ENCODE peak calls at places on chromosomes 5 and 9, in nine cellular contexts. Q, S, W, C, K, H, Y, A and N are unnamed samples. For H3K4me1, the result is how much of the 10 kb centered on the place peaks cover.

GRCh38 chr5:116964438-116964837 is 389.8 kb upstream of the SEMA6A start:
- DNase-seq in Q (no peak), S (no peak), W (no peak), C (no peak), K (no peak), H (no peak), Y (no peak), A (no peak), N (no peak)

GRCh38 chr9:129697956-129698757 is 32.7 kb downstream of the PRRX2 start:
- DNase-seq in Q (no peak), S (no peak), W (no peak), C (peak), K (no peak), H (no peak), Y (no peak), A (no peak), N (peak)

GRCh38 chr5:69113851-69114250 is 20.0 kb downstream of the SLC30A5 start:
- DNase-seq in Q (no peak), S (no peak), W (no peak), C (no peak), K (no peak), H (no peak), Y (no peak), A (no peak), N (no peak)

GRCh38 chr9:112711050-112711689 is 6.7 kb downstream of the INIP start:
- DNase-seq in Q (no peak), S (peak), W (no peak), C (no peak), K (no peak), H (no peak), Y (no peak), A (no peak), N (no peak)

GRCh38 chr9:137511758-137512463 is 38.3 kb downstream of the PNPLA7 start:
- DNase-seq in Q (no peak), S (no peak), W (peak), C (no peak), K (no peak), H (no peak), Y (no peak), A (no peak), N (no peak)

GRCh38 chr9:104838958-104839357 is 75.0 kb downstream of the NIPSNAP3B start:
- DNase-seq in Q (no peak), S (no peak), W (no peak), C (no peak), K (no peak), H (no peak), Y (no peak), A (no peak), N (no peak)

GRCh38 chr9:113962391-113962790 is 86.3 kb downstream of the ZNF618 start:
- DNase-seq in Q (peak), S (no peak), W (no peak), C (no peak), K (no peak), H (no peak), Y (no peak), A (no peak), N (no peak)

GRCh38 chr5:5289537-5289936 is 132.9 kb upstream of the ICE1 start:
- DNase-seq in Q (no peak), S (no peak), W (no peak), C (no peak), K (no peak), H (no peak), Y (no peak), A (no peak), N (no peak)

GRCh38 chr9:26565131-26565530 is 327.5 kb downstream of the CAAP1 start:
- DNase-seq in Q (no peak), S (no peak), W (no peak), C (no peak), K (no peak), H (no peak), Y (no peak), A (no peak), N (no peak)

GRCh38 chr5:54959673-54960418 is 25.5 kb downstream of the ESM1 start:
- DNase-seq in Q (no peak), S (peak), W (peak), C (no peak), K (no peak), H (no peak), Y (no peak), A (no peak), N (no peak)

GRCh38 chr9:96566401-96567202 is 53.0 kb downstream of the CDC14B start:
- DNase-seq in Q (peak), S (peak), W (peak), C (peak), K (peak), H (peak), Y (peak), A (peak), N (peak)

GRCh38 chr5:35876922-35877321 is 20.2 kb downstream of the IL7R start:
- DNase-seq in Q (no peak), S (no peak), W (no peak), C (no peak), K (no peak), H (no peak), Y (no peak), A (no peak), N (no peak)

GRCh38 chr5:5658226-5658625 is 235.7 kb downstream of the ICE1 start:
- DNase-seq in Q (no peak), S (no peak), W (no peak), C (no peak), K (no peak), H (no peak), Y (no peak), A (peak), N (peak)

GRCh38 chr9:91711755-91712591 is 238.1 kb downstream of the ROR2 start:
- DNase-seq in Q (no peak), S (no peak), W (no peak), C (no peak), K (no peak), H (no peak), Y (no peak), A (no peak), N (no peak)

GRCh38 chr5:156826150-156826549 is 23.9 kb upstream of the PPP1R2B start:
- DNase-seq in Q (no peak), S (no peak), W (no peak), C (no peak), K (no peak), H (no peak), Y (no peak), A (no peak), N (no peak)

GRCh38 chr5:146948666-146949065 is 70.1 kb upstream of the PPP2R2B start:
- DNase-seq in Q (no peak), S (no peak), W (no peak), C (no peak), K (no peak), H (no peak), Y (no peak), A (no peak), N (no peak)

GRCh38 chr5:29079771-29080170 is 2041.4 kb upstream of the CDH9 start:
- DNase-seq in Q (no peak), S (no peak), W (no peak), C (no peak), K (no peak), H (no peak), Y (no peak), A (no peak), N (no peak)

GRCh38 chr5:138805096-138805495 is 51.9 kb downstream of the CTNNA1 start:
- DNase-seq in Q (no peak), S (no peak), W (no peak), C (no peak), K (no peak), H (no peak), Y (no peak), A (no peak), N (no peak)

GRCh38 chr5:69136296-69136695 is 30.7 kb upstream of the CCNB1 start:
- DNase-seq in Q (no peak), S (no peak), W (no peak), C (no peak), K (no peak), H (no peak), Y (no peak), A (no peak), N (no peak)

GRCh38 chr9:33619666-33620404 is 95.8 kb downstream of the ANKRD18B start:
- DNase-seq in Q (no peak), S (peak), W (no peak), C (no peak), K (no peak), H (peak), Y (no peak), A (no peak), N (no peak)

GRCh38 chr5:179553006-179553405 is 2.7 kb downstream of the RUFY1 start:
- DNase-seq in Q (no peak), S (no peak), W (no peak), C (no peak), K (no peak), H (no peak), Y (no peak), A (no peak), N (no peak)

GRCh38 chr5:179549973-179550510 is 312 bp upstream of the RUFY1 start:
- DNase-seq in Q (peak), S (peak), W (no peak), C (no peak), K (no peak), H (no peak), Y (peak), A (no peak), N (no peak)

GRCh38 chr5:179553875-179554274 is 3.5 kb downstream of the RUFY1 start:
- DNase-seq in Q (no peak), S (peak), W (no peak), C (no peak), K (no peak), H (no peak), Y (peak), A (no peak), N (peak)

GRCh38 chr5:179554981-179555380 is 4.6 kb downstream of the RUFY1 start:
- DNase-seq in Q (no peak), S (no peak), W (no peak), C (no peak), K (no peak), H (no peak), Y (no peak), A (no peak), N (no peak)

GRCh38 chr5:179550511-179551342 is at the start of gene RUFY1:
- DNase-seq in Q (peak), S (peak), W (peak), C (peak), K (peak), H (peak), Y (peak), A (peak), N (peak)
- TF ChIP-seq POLR2A in Q (peak), S (peak), W (no peak), C (peak), K (peak), H (peak), Y (peak), A (peak), N (peak)

GRCh38 chr9:79976501-79977444 is 405.0 kb downstream of the TLE4 start:
- DNase-seq in Q (no peak), S (no peak), W (no peak), C (no peak), K (no peak), H (no peak), Y (no peak), A (no peak), N (peak)

GRCh38 chr9:79975471-79976316 is 403.9 kb downstream of the TLE4 start:
- DNase-seq in Q (no peak), S (no peak), W (no peak), C (peak), K (no peak), H (no peak), Y (no peak), A (no peak), N (peak)

GRCh38 chr9:79977510-79978197 is 405.9 kb downstream of the TLE4 start:
- DNase-seq in Q (no peak), S (no peak), W (no peak), C (no peak), K (no peak), H (no peak), Y (no peak), A (no peak), N (no peak)

GRCh38 chr9:79973627-79974026 is 401.9 kb downstream of the TLE4 start:
- DNase-seq in Q (no peak), S (no peak), W (no peak), C (no peak), K (no peak), H (no peak), Y (no peak), A (no peak), N (no peak)

DNA sequence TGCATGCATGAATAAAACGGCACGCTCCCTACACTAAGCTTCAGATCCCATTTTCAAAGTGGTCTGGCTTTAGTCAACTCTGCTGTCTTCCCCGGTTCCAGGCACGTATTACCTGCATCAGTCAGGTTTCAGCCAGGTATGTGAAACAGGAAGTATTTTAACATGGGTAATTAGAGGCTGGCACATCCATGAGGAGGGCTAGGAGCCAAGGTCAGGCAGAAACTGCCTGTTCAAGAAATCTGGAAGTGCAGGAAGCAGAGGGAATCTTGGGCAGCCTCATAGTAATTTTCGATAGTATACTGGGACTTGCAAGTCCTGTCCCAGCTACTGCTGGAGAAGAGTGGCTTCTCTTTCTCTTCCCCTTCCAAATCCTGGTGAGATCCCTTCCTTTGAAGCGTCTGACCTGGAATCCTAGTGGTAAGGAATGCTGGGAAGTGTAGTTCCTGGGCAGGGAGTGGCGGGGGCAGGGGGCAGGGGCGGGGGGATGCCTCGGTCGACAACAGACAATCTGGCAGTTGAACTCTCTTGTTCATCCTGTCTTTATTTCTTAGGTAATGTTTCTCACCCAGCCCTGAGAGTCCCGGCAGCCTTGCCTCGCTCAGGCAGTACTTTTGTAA is 403.1 kb downstream of the TLE4 start:
- DNase-seq in Q (no peak), S (no peak), W (peak), C (no peak), K (no peak), H (no peak), Y (peak), A (no peak), N (no peak)
- H3K4me3 ChIP-seq in Q (no peak), S (no peak), W (no peak), C (no peak), K (no peak), H (no peak), Y (no peak), A (no peak), N (peak)

GRCh38 chr5:168327994-168328393 is 36.5 kb downstream of the WWC1 start:
- DNase-seq in Q (no peak), S (no peak), W (no peak), C (no peak), K (no peak), H (no peak), Y (no peak), A (no peak), N (no peak)
- H3K4me1 ChIP-seq in Q (under half), S (under half), W (half or more), C (under half), K (under half), H (half or more), Y (under half), A (under half), N (under half)

DNA sequence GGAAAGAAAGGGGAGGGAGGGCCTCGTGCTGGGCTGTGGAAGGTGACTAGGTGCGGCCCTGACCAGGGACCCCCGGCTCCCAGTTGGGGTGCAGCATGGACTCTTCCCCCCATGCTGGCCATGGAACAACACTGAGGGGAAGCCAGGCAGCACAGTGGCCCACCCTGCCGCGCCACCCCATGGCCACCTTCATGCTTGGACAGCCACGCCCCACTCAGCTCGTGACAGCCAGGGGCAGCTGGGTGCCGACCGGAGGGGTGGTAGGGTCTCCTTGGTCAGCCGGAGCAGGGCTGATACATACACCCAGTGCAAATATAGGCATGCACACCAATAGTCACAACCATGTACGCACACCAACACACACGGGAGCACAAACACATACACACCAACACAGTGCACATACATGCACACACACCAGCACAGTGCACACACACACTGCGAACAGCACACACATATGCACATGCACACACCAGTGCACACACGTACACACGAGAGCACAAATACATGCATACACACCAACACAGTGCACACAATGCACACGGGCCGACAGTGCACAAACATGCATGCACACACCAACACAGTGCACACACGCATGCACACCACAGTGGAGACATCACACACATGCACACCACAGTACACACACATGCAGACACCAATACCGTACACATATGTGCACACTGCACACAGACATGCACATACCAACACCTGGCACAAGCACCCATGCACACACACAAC is 8.3 kb downstream of the SOHLH1 start:
- DNase-seq in Q (no peak), S (no peak), W (no peak), C (no peak), K (no peak), H (no peak), Y (no peak), A (no peak), N (no peak)
- TF ChIP-seq POLR2A in Q (no peak), S (no peak), W (no peak), C (no peak), K (no peak), H (no peak), Y (no peak), A (no peak), N (no peak)

DNA sequence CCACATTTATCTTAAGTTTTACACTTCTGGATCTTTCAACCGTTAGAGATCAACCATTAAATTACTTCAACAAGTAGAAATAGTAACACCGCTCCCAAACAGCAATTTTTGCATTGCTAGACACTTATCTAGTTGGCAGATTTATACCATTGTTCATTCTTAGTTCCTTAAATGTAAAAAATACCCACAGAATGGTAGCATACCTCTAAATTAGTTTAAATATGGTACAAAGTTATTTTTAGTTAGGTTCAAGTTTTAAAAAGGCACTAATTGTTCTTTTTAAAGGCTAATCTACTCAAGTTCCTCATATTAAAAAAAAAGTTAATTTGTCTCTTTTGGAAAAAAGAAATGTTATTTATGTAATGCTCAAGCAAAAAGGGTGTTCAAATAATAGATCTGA is 8.1 kb downstream of the PFDN1 start:
- DNase-seq in Q (no peak), S (no peak), W (no peak), C (no peak), K (no peak), H (no peak), Y (no peak), A (no peak), N (no peak)
- H3K4me3 ChIP-seq in Q (no peak), S (no peak), W (no peak), C (no peak), K (no peak), H (no peak), Y (no peak), A (no peak), N (no peak)

DNA sequence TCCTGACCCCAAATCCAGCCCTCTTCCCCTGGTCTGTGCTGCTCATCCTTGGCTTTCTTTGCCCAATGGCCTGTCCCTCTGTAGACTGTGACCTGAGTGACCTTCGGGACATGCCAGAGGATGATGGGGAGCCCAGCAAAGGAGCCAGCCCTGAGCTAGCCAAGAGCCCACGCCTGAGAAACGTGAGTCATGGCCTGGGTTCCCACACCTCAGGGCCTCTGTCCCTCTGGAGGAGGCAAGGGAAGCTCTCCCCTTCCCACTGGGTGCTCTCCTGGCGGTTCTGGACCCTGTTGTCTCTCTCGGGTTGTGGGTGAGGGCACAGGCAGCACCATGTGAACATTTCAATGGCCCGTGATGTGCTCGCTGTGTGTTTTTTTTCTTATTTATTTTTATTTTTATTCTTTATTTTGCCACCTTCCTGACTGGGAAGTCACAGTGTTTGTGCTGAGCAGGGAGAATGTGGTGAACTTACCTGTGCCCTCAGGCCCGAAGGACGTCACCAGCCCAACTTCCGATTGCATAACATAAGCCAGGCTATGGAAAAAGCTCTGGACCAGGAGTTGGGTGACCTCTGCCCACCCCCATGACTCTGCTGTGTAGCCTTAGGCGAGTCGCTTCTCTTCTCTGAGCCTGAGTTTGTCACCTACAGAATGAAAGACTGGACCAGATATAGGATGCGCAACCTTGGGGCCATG is 29.5 kb downstream of the AFAP1L1 start:
- DNase-seq in Q (no peak), S (no peak), W (no peak), C (no peak), K (no peak), H (no peak), Y (no peak), A (no peak), N (no peak)
- H3K4me1 ChIP-seq in Q (under half), S (under half), W (under half), C (under half), K (under half), H (under half), Y (under half), A (under half), N (under half)

GRCh38 chr9:124001865-124002525 is 9.6 kb upstream of the LHX2 start:
- DNase-seq in Q (peak), S (no peak), W (no peak), C (no peak), K (no peak), H (no peak), Y (no peak), A (no peak), N (no peak)
- TF ChIP-seq POLR2A in Q (no peak), S (no peak), W (no peak), C (no peak), K (no peak), H (no peak), Y (no peak), A (no peak), N (no peak)

DNA sequence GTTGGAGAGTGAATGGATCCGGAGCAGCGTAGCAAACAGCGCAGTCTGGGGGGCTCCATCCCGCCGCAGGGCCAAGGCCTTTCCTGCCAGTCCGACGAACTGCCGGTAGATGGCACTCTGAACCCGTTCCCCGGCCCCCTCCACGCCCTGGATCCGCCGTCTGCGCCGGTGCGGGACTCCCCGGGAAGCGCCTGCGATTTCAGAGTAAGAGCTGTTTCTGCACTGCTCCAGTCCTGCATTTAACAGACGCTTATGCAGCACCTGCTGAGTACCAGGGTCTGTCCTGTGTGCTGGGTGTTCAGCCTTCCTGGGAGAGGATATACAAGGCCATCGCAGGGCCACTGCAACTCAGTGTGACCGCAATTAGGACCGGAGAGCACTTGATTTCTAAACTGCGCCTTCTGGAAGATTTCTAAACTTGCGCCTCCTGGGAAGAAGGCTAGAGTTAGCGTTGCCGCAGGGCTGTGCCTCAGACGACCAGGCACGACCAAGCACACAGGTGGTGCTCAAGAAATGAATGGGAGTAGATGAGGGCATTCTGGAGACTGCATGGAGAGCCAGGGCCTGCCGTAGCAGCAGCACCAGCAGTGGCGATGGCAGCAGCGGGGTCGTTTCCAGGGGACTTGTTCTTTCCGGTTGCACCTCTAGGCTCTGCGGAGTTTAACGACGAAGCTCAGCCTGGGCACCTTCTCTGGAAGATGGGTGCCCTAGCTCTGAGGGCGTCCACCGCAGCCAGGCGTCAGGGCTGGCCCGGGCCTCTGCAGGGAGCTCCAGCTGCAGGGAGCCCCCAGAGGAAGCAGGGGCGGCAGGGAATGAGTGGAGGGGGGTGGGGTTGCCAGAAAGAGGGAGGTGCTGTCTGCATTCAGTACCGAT is 14.3 kb upstream of the TIFAB start:
- DNase-seq in Q (peak), S (peak), W (peak), C (peak), K (peak), H (peak), Y (peak), A (peak), N (peak)
- H3K4me3 ChIP-seq in Q (no peak), S (peak), W (peak), C (no peak), K (no peak), H (no peak), Y (no peak), A (no peak), N (peak)